ENCODE peak calls at places on chromosomes 4 and X, in five cellular contexts. V is Panc1, T is pancreas, H is fibroblast of pulmonary artery, B is fibroblast of lung. Y is an unnamed sample.

GRCh38 chr4:166252487-166253402 is 379.7 kb downstream of the TLL1 start:
- DNase-seq in V (no peak), T (no peak), H (peak), B (peak), Y (peak)

GRCh38 chr4:151098191-151098590 is 1.2 kb upstream of the RPS3A start:
- DNase-seq in V (no peak), T (peak), H (no peak), B (no peak), Y (no peak)

GRCh38 chr4:152938237-152938969 is 2.3 kb downstream of the FHDC1 start:
- DNase-seq in V (no peak), T (no peak), H (no peak), B (no peak), Y (no peak)

GRCh38 chr4:187335339-187335738 is 611.7 kb upstream of the FAT1 start:
- DNase-seq in V (no peak), T (no peak), H (no peak), B (no peak), Y (no peak)

GRCh38 chr4:123014038-123014437 is 91.6 kb upstream of the NUDT6 start:
- DNase-seq in V (no peak), T (no peak), H (no peak), B (no peak), Y (no peak)

GRCh38 chrX:68697036-68697435 is 49.6 kb downstream of the STARD8 start:
- DNase-seq in V (no peak), T (no peak), H (no peak), B (no peak), Y (no peak)

GRCh38 chr4:31701256-31701655 is 981.1 kb downstream of the PCDH7 start:
- DNase-seq in V (no peak), T (no peak), H (no peak), B (no peak), Y (no peak)

GRCh38 chr4:4694296-4694772 is 152.5 kb upstream of the STX18 start:
- DNase-seq in V (no peak), T (no peak), H (no peak), B (peak), Y (no peak)

GRCh38 chr4:141339966-141340365 is 119.3 kb downstream of the ZNF330 start:
- DNase-seq in V (no peak), T (no peak), H (peak), B (no peak), Y (no peak)

GRCh38 chrX:115579327-115579726 is 18.4 kb downstream of the PLS3 start:
- DNase-seq in V (no peak), T (no peak), H (no peak), B (no peak), Y (no peak)

GRCh38 chr4:1503583-1504471 is 97.6 kb upstream of the NKX1-1 start:
- DNase-seq in V (no peak), T (peak), H (no peak), B (no peak), Y (no peak)

GRCh38 chr4:55029838-55030503 is 95.4 kb downstream of the KDR start:
- DNase-seq in V (no peak), T (no peak), H (no peak), B (no peak), Y (no peak)

GRCh38 chr4:118193421-118193820 is 159.1 kb downstream of the NDST3 start:
- DNase-seq in V (no peak), T (no peak), H (no peak), B (no peak), Y (no peak)

GRCh38 chr4:81432825-81433224 is 38.9 kb downstream of the RASGEF1B start:
- DNase-seq in V (no peak), T (no peak), H (no peak), B (no peak), Y (no peak)

GRCh38 chr4:336099-336892 is 1.3 kb upstream of the ZNF141 start:
- DNase-seq in V (no peak), T (peak), H (no peak), B (peak), Y (peak)

GRCh38 chr4:15765306-15765705 is 12.8 kb upstream of the CD38 start:
- DNase-seq in V (no peak), T (no peak), H (no peak), B (no peak), Y (no peak)

GRCh38 chr4:119946359-119946758 is 120.3 kb downstream of the MAD2L1 start:
- DNase-seq in V (no peak), T (no peak), H (no peak), B (peak), Y (no peak)

GRCh38 chrX:115324194-115324593 is 34.7 kb downstream of the LUZP4 start:
- DNase-seq in V (no peak), T (no peak), H (peak), B (peak), Y (peak)

GRCh38 chrX:119427024-119427794 is 28.1 kb downstream of the SLC25A43 start:
- DNase-seq in V (no peak), T (no peak), H (peak), B (peak), Y (no peak)

GRCh38 chr4:185775792-185776555 is 36.0 kb downstream of the SORBS2 start:
- DNase-seq in V (no peak), T (no peak), H (no peak), B (no peak), Y (peak)

GRCh38 chrX:136711147-136711546 is 63.2 kb downstream of the CD40LG start:
- DNase-seq in V (no peak), T (peak), H (peak), B (peak), Y (peak)

GRCh38 chrX:2707334-2707760 is 16.3 kb downstream of the CD99 start:
- DNase-seq in V (peak), T (peak), H (peak), B (peak), Y (peak)

GRCh38 chr4:159358226-159358625 is 255.3 kb downstream of the RAPGEF2 start:
- DNase-seq in V (no peak), T (no peak), H (peak), B (peak), Y (peak)

GRCh38 chr4:1795304-1796195 is 2.5 kb downstream of the FGFR3 start:
- DNase-seq in V (no peak), T (peak), H (no peak), B (no peak), Y (no peak)

GRCh38 chr4:87807402-87807801 is 8.0 kb downstream of the IBSP start:
- DNase-seq in V (no peak), T (no peak), H (peak), B (peak), Y (no peak)

GRCh38 chr4:132097046-132097445 is 1052.0 kb upstream of the PCDH10 start:
- DNase-seq in V (no peak), T (no peak), H (no peak), B (no peak), Y (no peak)

GRCh38 chr4:98448923-98449322 is 187.7 kb downstream of the RAP1GDS1 start:
- DNase-seq in V (no peak), T (no peak), H (no peak), B (no peak), Y (peak)

GRCh38 chr4:127632420-127633403 is at the start of gene INTU:
- DNase-seq in V (peak), T (peak), H (peak), B (peak), Y (peak)

GRCh38 chr4:77931452-77932135 is 69.0 kb downstream of the MRPL1 start:
- DNase-seq in V (no peak), T (no peak), H (peak), B (peak), Y (peak)

GRCh38 chr4:108192056-108192455 is 23.3 kb upstream of the LEF1 start:
- DNase-seq in V (no peak), T (no peak), H (no peak), B (no peak), Y (no peak)

GRCh38 chr4:102493794-102494193 is 7.4 kb upstream of the NFKB1 start:
- DNase-seq in V (no peak), T (no peak), H (no peak), B (no peak), Y (no peak)

GRCh38 chrX:45868425-45868824 is 667.7 kb upstream of the DIPK2B start:
- DNase-seq in V (no peak), T (no peak), H (no peak), B (no peak), Y (no peak)

GRCh38 chrX:141669689-141670088 is 28.9 kb downstream of the SPANXD start:
- DNase-seq in V (no peak), T (no peak), H (peak), B (peak), Y (no peak)

GRCh38 chr4:152633118-152633517 is 46.7 kb downstream of the TMEM154 start:
- DNase-seq in V (no peak), T (no peak), H (no peak), B (no peak), Y (no peak)

GRCh38 chrX:17542123-17542522 is 167.1 kb downstream of the NHS start:
- DNase-seq in V (no peak), T (no peak), H (no peak), B (no peak), Y (no peak)

GRCh38 chr4:80206541-80207171 is 9.4 kb downstream of the PRDM8 start:
- DNase-seq in V (no peak), T (no peak), H (peak), B (no peak), Y (no peak)

DNA sequence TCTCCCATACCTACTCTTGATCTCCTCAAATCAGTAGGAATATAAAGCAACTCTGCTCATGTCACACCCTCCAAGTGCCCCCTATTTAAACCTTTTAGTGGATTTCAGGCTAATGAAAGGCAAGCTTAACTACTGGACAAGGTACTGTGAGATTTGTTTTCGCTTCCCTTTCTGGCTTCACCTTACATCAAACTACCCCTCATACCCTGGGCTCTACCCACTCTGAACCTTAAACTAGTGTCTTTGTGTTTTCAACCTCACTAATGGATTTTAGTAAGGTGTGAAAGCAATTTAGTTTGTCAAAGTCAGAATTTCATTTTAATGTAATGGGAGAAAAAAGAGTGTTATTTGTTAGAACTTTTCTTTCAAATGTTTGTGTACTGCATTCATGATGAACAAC is 291.7 kb downstream of the INPP4B start:
- DNase-seq in V (no peak), T (no peak), H (no peak), B (no peak), Y (no peak)
- H3K4me3 ChIP-seq in V (no peak), T (no peak), H (no peak), B (no peak), Y (no peak)

DNA sequence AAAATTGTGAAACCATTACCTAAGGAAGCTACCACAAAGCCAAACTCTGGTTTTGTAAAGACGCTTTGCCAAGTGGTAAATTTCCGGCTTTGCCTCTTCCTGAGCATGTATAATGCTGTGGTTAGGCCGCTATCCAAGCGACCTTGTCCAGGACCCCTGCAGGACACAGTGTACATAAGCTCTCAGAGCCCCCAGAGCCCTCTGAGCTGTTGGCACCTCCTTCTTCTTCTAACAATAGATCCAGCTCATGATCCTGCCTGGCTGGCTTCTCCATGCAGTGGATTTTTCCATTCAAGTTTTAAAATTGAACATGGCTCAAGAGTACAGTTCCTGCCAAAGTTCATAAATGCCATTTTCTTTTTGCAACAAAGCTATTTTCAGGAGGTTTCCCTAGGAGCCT is 326.7 kb downstream of the MAPK10 start:
- DNase-seq in V (no peak), T (no peak), H (peak), B (peak), Y (peak)
- H3K4me3 ChIP-seq in V (no peak), T (no peak), H (no peak), B (no peak), Y (no peak)

DNA sequence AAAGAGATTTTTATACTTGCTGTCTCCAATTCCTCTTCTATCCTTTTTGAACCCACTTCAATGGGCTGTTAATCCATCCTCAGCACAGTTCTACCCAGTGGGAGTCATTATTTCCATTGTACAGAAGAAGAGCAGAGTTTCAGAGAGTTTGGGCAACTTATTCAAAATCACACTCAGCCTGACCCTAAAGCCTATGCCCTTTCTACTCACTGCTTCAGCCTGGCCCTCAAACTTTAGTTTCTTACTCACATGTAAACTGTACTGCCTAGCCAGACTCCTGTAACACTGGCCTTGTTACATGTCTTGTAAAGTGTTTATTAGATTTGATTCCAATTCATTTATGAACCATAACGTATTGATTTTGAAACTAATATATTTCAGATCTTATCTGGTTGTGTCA is 25.1 kb upstream of the USO1 start:
- DNase-seq in V (no peak), T (no peak), H (no peak), B (no peak), Y (no peak)
- H3K4me3 ChIP-seq in V (no peak), T (no peak), H (no peak), B (no peak), Y (no peak)

GRCh38 chr4:52995341-52996030 is 133.4 kb downstream of the RASL11B start:
- DNase-seq in V (no peak), T (no peak), H (peak), B (no peak), Y (no peak)
- H3K4me3 ChIP-seq in V (no peak), T (no peak), H (no peak), B (no peak), Y (no peak)

GRCh38 chr4:17577660-17578481 is 873 bp downstream of the LAP3 start:
- DNase-seq in V (no peak), T (peak), H (peak), B (peak), Y (no peak)

GRCh38 chr4:17574206-17574605 is 2.8 kb upstream of the LAP3 start:
- DNase-seq in V (no peak), T (no peak), H (no peak), B (no peak), Y (no peak)

GRCh38 chr4:17578482-17578891 is 1.5 kb downstream of the LAP3 start:
- DNase-seq in V (no peak), T (no peak), H (no peak), B (peak), Y (peak)

GRCh38 chr4:17580969-17581368 is 4.0 kb downstream of the LAP3 start:
- DNase-seq in V (no peak), T (no peak), H (peak), B (peak), Y (peak)

DNA sequence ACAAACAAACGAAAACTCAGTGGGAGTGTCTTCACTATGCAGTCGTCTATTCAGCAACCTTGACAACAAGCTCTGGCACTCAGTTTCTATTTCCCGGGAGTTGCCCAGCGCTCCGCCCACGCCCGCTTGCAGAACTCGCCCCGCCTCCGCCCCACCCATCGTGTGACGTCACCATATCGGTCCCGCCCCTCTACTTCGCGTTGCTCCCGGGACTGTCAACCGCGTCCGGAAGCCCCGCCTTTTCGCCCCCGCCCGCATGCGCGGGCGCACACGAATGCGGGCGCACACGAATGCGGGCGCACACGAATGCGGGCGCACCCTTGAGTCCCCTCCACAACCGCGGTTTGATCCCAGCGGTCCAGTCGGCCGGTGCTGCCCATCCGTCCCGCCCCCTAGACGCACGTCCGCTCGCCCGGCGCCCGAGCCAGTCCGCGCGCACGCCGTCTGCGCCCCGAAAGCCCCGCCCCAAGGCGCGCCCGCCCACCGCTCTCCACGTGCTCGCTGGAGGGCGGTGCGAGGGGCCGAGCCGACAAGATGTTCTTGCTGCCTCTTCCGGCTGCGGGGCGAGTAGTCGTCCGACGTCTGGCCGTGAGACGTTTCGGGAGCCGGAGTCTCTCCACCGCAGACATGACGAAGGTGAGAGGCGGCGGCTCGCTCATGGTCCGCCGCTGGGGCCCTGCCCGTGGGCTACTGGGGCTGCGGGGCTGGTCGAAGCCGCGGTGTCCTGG is at the start of gene LAP3:
- DNase-seq in V (peak), T (peak), H (peak), B (peak), Y (peak)
- H3K4me3 ChIP-seq in V (peak), T (peak), H (peak), B (peak), Y (peak)

DNA sequence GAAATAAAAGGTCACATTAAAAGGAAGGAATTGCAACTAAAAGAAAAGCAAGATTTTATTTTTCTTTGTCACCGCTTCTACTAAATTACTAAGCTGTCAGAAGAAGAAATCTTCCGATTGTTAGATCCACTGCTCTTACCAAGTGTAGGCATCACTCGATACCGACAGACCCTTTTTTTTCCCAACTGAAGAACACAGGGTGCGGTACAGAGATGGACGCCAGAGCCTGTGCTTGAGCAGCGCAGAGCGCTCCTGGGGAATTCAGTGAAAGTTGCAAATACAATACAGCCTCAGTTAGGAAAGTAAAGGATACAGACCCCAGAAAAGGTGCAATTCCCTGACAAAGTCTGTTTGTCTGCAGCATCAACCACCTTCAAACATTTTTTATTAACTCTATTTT is 94.9 kb upstream of the WDR17 start:
- DNase-seq in V (no peak), T (no peak), H (no peak), B (no peak), Y (no peak)
- H3K4me3 ChIP-seq in V (no peak), T (no peak), H (no peak), B (no peak), Y (no peak)

GRCh38 chr4:94349193-94349592 is 6.6 kb upstream of the HPGDS start:
- DNase-seq in V (no peak), T (no peak), H (peak), B (peak), Y (peak)
- H3K4me3 ChIP-seq in V (no peak), T (no peak), H (no peak), B (no peak), Y (no peak)

DNA sequence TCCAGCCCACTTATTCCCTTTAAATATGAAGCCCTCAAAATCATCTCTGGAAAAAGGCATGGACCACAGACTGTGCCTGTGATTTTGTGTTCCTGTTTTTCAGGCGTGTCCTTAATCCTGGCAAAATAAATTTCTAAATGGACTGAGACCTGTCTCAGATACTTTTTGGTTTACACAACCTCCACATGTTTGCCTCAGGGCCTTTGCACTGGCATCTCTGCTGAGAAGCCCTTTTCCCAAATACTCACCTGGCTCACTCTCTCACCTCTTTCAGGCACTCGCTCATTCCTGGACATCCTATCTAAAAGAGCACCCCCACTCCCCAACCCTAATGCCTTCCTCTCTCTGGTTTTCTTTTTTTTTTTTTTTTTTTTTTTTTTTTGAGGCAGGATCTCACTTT is 40.5 kb downstream of the CHRNA9 start:
- DNase-seq in V (no peak), T (no peak), H (no peak), B (no peak), Y (no peak)
- H3K4me3 ChIP-seq in V (no peak), T (no peak), H (no peak), B (no peak), Y (no peak)

DNA sequence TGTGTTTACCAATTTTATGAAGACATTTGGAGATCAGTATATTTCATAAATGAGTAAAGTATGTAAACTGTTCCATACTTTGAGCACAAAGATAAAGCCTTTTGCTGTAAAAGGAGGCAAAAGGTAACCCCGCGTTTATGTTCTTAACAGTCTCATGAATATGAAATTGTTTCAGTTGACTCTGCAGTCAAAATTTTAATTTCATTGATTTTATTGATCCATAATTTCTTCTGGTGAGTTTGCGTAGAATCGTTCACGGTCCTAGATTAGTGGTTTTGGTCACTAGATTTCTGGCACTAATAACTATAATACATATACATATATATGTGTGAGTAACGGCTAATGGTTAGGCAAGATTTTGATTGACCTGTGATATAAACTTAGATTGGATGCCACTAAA is 1.9 kb downstream of the FMR1 start:
- DNase-seq in V (no peak), T (no peak), H (no peak), B (no peak), Y (no peak)
- H3K4me3 ChIP-seq in V (peak), T (no peak), H (peak), B (no peak), Y (peak)

Y was measured in foreskin fibroblast.